ENCODE peak calls at places on chromosomes 5 and 9, in eight cellular contexts. X, F, I, D, L, U, Q and J are unnamed samples.
A peak's percentile ranks its signal among the peaks of the same experiment; 100 is the strongest.

GRCh38 chr5:11273180-11273882 is 512.3 kb upstream of the DAP start:
- DNase-seq in F (no peak), D (no peak), U (no peak), L (no peak), I (no peak), Q (no peak), X (no peak), J (no peak)

GRCh38 chr5:31630931-31631330 is 8.0 kb upstream of the PDZD2 start:
- DNase-seq in I (no peak), L (no peak), U (no peak), D (no peak), X (no peak), F (no peak), Q (no peak), J (no peak)

GRCh38 chr5:135327429-135328127 is 71.5 kb downstream of the MACROH2A1 start:
- DNase-seq in Q (no peak), X (no peak), F (no peak), L (no peak), U (no peak), D (no peak), I (no peak), J (no peak)

GRCh38 chr5:137491121-137491520 is 8.0 kb downstream of the SPOCK1 start:
- DNase-seq in X (peak; percentile 84), D (peak; percentile 56), F (no peak), U (no peak), Q (peak; percentile 15), I (no peak), L (no peak), J (no peak)

GRCh38 chr5:127813633-127814171 is 110.5 kb downstream of the CCDC192 start:
- DNase-seq in F (no peak), I (no peak), D (peak; percentile 80), U (no peak), X (peak; percentile 45), L (no peak), Q (peak; percentile 90), J (no peak)

GRCh38 chr5:121429761-121430160 is 421.9 kb upstream of the FTMT start:
- DNase-seq in F (no peak), X (no peak), I (no peak), D (no peak), Q (no peak), L (no peak), U (no peak), J (no peak)

GRCh38 chr5:83548556-83548955 is 77.0 kb downstream of the VCAN start:
- DNase-seq in U (no peak), X (peak; percentile 65), D (no peak), L (no peak), I (no peak), F (no peak), Q (no peak), J (no peak)

GRCh38 chr5:134462047-134462575 is 50.4 kb upstream of the CDKN2AIPNL start:
- DNase-seq in Q (no peak), X (no peak), U (no peak), I (peak; percentile 32), D (no peak), F (no peak), L (no peak), J (no peak)

GRCh38 chr5:57338068-57338848 is 144.4 kb downstream of the ACTBL2 start:
- DNase-seq in F (no peak), U (peak; percentile 1), X (peak; percentile 63), I (no peak), D (no peak), Q (peak; percentile 58), L (no peak), J (no peak)

GRCh38 chr9:133054966-133055365 is 6.8 kb upstream of the CEL start:
- DNase-seq in L (no peak), U (no peak), Q (peak; percentile 41), X (no peak), F (no peak), I (no peak), D (no peak), J (no peak)